ENCODE peak calls at places on chromosomes 13 and 19, in four cellular contexts. One of them, this sample, is unnamed.
A peak's percentile ranks its signal among the peaks of the same experiment; 100 is the strongest.

GRCh38 chr13:72757792-72758535 is 23.7 kb downstream of the DIS3 start:
- DNase-seq in small intestine: no peak
- DNase-seq in AG09309: no peak
- DNase-seq in NCI-H345: no peak
- DNase-seq in this sample: no peak

GRCh38 chr19:45340232-45340898 is at the start of gene KLC3:
- DNase-seq in small intestine: peak; percentile 68
- DNase-seq in AG09309: no peak
- DNase-seq in NCI-H345: peak; percentile 49
- DNase-seq in this sample: no peak

GRCh38 chr19:13244920-13245319 is 94.7 kb downstream of the IER2 start:
- DNase-seq in small intestine: no peak
- DNase-seq in AG09309: no peak
- DNase-seq in NCI-H345: no peak
- DNase-seq in this sample: no peak

GRCh38 chr13:87052731-87053130 is 618.4 kb upstream of the SLITRK5 start:
- DNase-seq in small intestine: no peak
- DNase-seq in AG09309: no peak
- DNase-seq in NCI-H345: no peak
- DNase-seq in this sample: no peak

GRCh38 chr13:38686635-38687245 is at the start of gene FREM2:
- DNase-seq in small intestine: peak; percentile 67
- DNase-seq in AG09309: no peak
- DNase-seq in NCI-H345: peak; percentile 88
- DNase-seq in this sample: peak; percentile 85

GRCh38 chr13:112839347-112840105 is 129.5 kb upstream of the MCF2L start:
- DNase-seq in small intestine: no peak
- DNase-seq in AG09309: peak; percentile 83
- DNase-seq in NCI-H345: no peak
- DNase-seq in this sample: no peak

GRCh38 chr13:109646423-109646822 is 140.0 kb downstream of the IRS2 start:
- DNase-seq in small intestine: no peak
- DNase-seq in AG09309: no peak
- DNase-seq in NCI-H345: no peak
- DNase-seq in this sample: no peak

GRCh38 chr19:37790244-37790925 is 11.0 kb upstream of the ZNF573 start:
- DNase-seq in small intestine: no peak
- DNase-seq in AG09309: no peak
- DNase-seq in NCI-H345: no peak
- DNase-seq in this sample: no peak

GRCh38 chr13:21576424-21576823 is 27.5 kb downstream of the MICU2 start:
- DNase-seq in small intestine: no peak
- DNase-seq in AG09309: no peak
- DNase-seq in NCI-H345: no peak
- DNase-seq in this sample: no peak

GRCh38 chr19:54477650-54478049 is 4.6 kb upstream of the CDC42EP5 start:
- DNase-seq in small intestine: peak; percentile 77
- DNase-seq in AG09309: no peak
- DNase-seq in NCI-H345: no peak
- DNase-seq in this sample: peak; percentile 6

GRCh38 chr19:40139533-40140287 is 49.0 kb upstream of the ZNF780A start:
- DNase-seq in small intestine: peak; percentile 52
- DNase-seq in AG09309: peak; percentile 8
- DNase-seq in NCI-H345: peak; percentile 80
- DNase-seq in this sample: no peak

GRCh38 chr13:70568571-70568970 is 460.3 kb upstream of the KLHL1 start:
- DNase-seq in small intestine: peak; percentile 42
- DNase-seq in AG09309: no peak
- DNase-seq in NCI-H345: peak; percentile 52
- DNase-seq in this sample: no peak

GRCh38 chr13:94716016-94716415 is 3.7 kb upstream of the SOX21 start:
- DNase-seq in small intestine: no peak
- DNase-seq in AG09309: no peak
- DNase-seq in NCI-H345: peak; percentile 48
- DNase-seq in this sample: no peak

GRCh38 chr13:85186646-85187045 is 612.6 kb downstream of the SLITRK6 start:
- DNase-seq in small intestine: no peak
- DNase-seq in AG09309: no peak
- DNase-seq in NCI-H345: no peak
- DNase-seq in this sample: no peak

This sample was measured in kidney.